ENCODE peak calls at places on chromosomes 16 and 17, in six cellular contexts. One of them, this sample, is unnamed.

GRCh38 chr16:58503166-58503862 is 3.4 kb downstream of the NDRG4 start:
- DNase-seq in H1: no peak
- DNase-seq in fibroblast of the aortic adventitia: no peak
- DNase-seq in psoas muscle: no peak
- DNase-seq in neural crest cell: no peak
- DNase-seq in GM13976: peak
- DNase-seq in this sample: no peak

GRCh38 chr16:81445143-81445922 is 725 bp downstream of the CMIP start:
- DNase-seq in H1: peak
- DNase-seq in fibroblast of the aortic adventitia: no peak
- DNase-seq in psoas muscle: peak
- DNase-seq in neural crest cell: no peak
- DNase-seq in GM13976: peak
- DNase-seq in this sample: peak

GRCh38 chr17:7855643-7856080 is 796 bp downstream of the TMEM88 start:
- DNase-seq in H1: no peak
- DNase-seq in fibroblast of the aortic adventitia: no peak
- DNase-seq in psoas muscle: peak
- DNase-seq in neural crest cell: peak
- DNase-seq in GM13976: no peak
- DNase-seq in this sample: no peak

GRCh38 chr17:63333869-63334268 is 112.2 kb downstream of the CYB561 start:
- DNase-seq in H1: no peak
- DNase-seq in fibroblast of the aortic adventitia: no peak
- DNase-seq in psoas muscle: no peak
- DNase-seq in neural crest cell: no peak
- DNase-seq in GM13976: no peak
- DNase-seq in this sample: no peak

GRCh38 chr17:60598001-60598736 is 1.8 kb upstream of the PPM1D start:
- DNase-seq in H1: no peak
- DNase-seq in fibroblast of the aortic adventitia: no peak
- DNase-seq in psoas muscle: no peak
- DNase-seq in neural crest cell: no peak
- DNase-seq in GM13976: no peak
- DNase-seq in this sample: no peak

GRCh38 chr17:47811709-47812108 is 9.9 kb downstream of the OSBPL7 start:
- DNase-seq in H1: no peak
- DNase-seq in fibroblast of the aortic adventitia: no peak
- DNase-seq in psoas muscle: no peak
- DNase-seq in neural crest cell: no peak
- DNase-seq in GM13976: no peak
- DNase-seq in this sample: no peak

GRCh38 chr17:2631211-2631610 is 37.8 kb downstream of the PAFAH1B1 start:
- DNase-seq in H1: no peak
- DNase-seq in fibroblast of the aortic adventitia: no peak
- DNase-seq in psoas muscle: no peak
- DNase-seq in neural crest cell: no peak
- DNase-seq in GM13976: no peak
- DNase-seq in this sample: no peak

GRCh38 chr17:38415250-38416194 is 12.7 kb upstream of the ARHGAP23 start:
- DNase-seq in H1: peak
- DNase-seq in fibroblast of the aortic adventitia: peak
- DNase-seq in psoas muscle: peak
- DNase-seq in neural crest cell: peak
- DNase-seq in GM13976: peak
- DNase-seq in this sample: no peak

GRCh38 chr16:89315791-89316581 is 98.5 kb downstream of the ZNF778 start:
- DNase-seq in H1: no peak
- DNase-seq in fibroblast of the aortic adventitia: peak
- DNase-seq in psoas muscle: no peak
- DNase-seq in neural crest cell: no peak
- DNase-seq in GM13976: peak
- DNase-seq in this sample: no peak

GRCh38 chr17:15883617-15884111 is 61.3 kb upstream of the ADORA2B start:
- DNase-seq in H1: no peak
- DNase-seq in fibroblast of the aortic adventitia: peak
- DNase-seq in psoas muscle: no peak
- DNase-seq in neural crest cell: no peak
- DNase-seq in GM13976: no peak
- DNase-seq in this sample: no peak

GRCh38 chr16:4193920-4194319 is 48.0 kb downstream of the SRL start:
- DNase-seq in H1: no peak
- DNase-seq in fibroblast of the aortic adventitia: no peak
- DNase-seq in psoas muscle: no peak
- DNase-seq in neural crest cell: no peak
- DNase-seq in GM13976: no peak
- DNase-seq in this sample: no peak

GRCh38 chr17:64679710-64680216 is 17.7 kb upstream of the SMURF2 start:
- DNase-seq in H1: no peak
- DNase-seq in fibroblast of the aortic adventitia: peak
- DNase-seq in psoas muscle: peak
- DNase-seq in neural crest cell: no peak
- DNase-seq in GM13976: no peak
- DNase-seq in this sample: no peak

GRCh38 chr17:77649717-77650211 is 308.7 kb upstream of the TNRC6C start:
- DNase-seq in H1: no peak
- DNase-seq in fibroblast of the aortic adventitia: peak
- DNase-seq in psoas muscle: no peak
- DNase-seq in neural crest cell: no peak
- DNase-seq in GM13976: no peak
- DNase-seq in this sample: no peak

GRCh38 chr16:80462902-80463301 is 77.9 kb upstream of the DYNLRB2 start:
- DNase-seq in H1: no peak
- DNase-seq in fibroblast of the aortic adventitia: no peak
- DNase-seq in psoas muscle: no peak
- DNase-seq in neural crest cell: no peak
- DNase-seq in GM13976: no peak
- DNase-seq in this sample: no peak

GRCh38 chr16:58025351-58026138 is at the start of gene MMP15:
- DNase-seq in H1: peak
- DNase-seq in fibroblast of the aortic adventitia: peak
- DNase-seq in psoas muscle: peak
- DNase-seq in neural crest cell: peak
- DNase-seq in GM13976: peak
- DNase-seq in this sample: peak

GRCh38 chr17:74861554-74862107 is 1.9 kb upstream of the GRIN2C start:
- DNase-seq in H1: peak
- DNase-seq in fibroblast of the aortic adventitia: no peak
- DNase-seq in psoas muscle: no peak
- DNase-seq in neural crest cell: no peak
- DNase-seq in GM13976: no peak
- DNase-seq in this sample: no peak

GRCh38 chr17:1762906-1763829 is 1.3 kb downstream of the SERPINF1 start:
- DNase-seq in H1: peak
- DNase-seq in fibroblast of the aortic adventitia: peak
- DNase-seq in psoas muscle: peak
- DNase-seq in neural crest cell: no peak
- DNase-seq in GM13976: no peak
- DNase-seq in this sample: no peak

GRCh38 chr17:9646556-9646905 is 1.2 kb downstream of the USP43 start:
- DNase-seq in H1: no peak
- DNase-seq in fibroblast of the aortic adventitia: no peak
- DNase-seq in psoas muscle: no peak
- DNase-seq in neural crest cell: no peak
- DNase-seq in GM13976: no peak
- DNase-seq in this sample: no peak

GRCh38 chr16:2511128-2511785 is 2.5 kb upstream of the ATP6V0C start:
- DNase-seq in H1: no peak
- DNase-seq in fibroblast of the aortic adventitia: peak
- DNase-seq in psoas muscle: peak
- DNase-seq in neural crest cell: no peak
- DNase-seq in GM13976: no peak
- DNase-seq in this sample: no peak

GRCh38 chr17:29591737-29592624 is 951 bp upstream of the ANKRD13B start:
- DNase-seq in H1: peak
- DNase-seq in fibroblast of the aortic adventitia: no peak
- DNase-seq in psoas muscle: peak
- DNase-seq in neural crest cell: peak
- DNase-seq in GM13976: peak
- DNase-seq in this sample: peak

GRCh38 chr17:70865993-70866804 is 696.9 kb downstream of the KCNJ2 start:
- DNase-seq in H1: no peak
- DNase-seq in fibroblast of the aortic adventitia: no peak
- DNase-seq in psoas muscle: no peak
- DNase-seq in neural crest cell: no peak
- DNase-seq in GM13976: no peak
- DNase-seq in this sample: no peak

GRCh38 chr16:75096730-75097129 is 19.9 kb downstream of the LDHD start:
- DNase-seq in H1: peak
- DNase-seq in fibroblast of the aortic adventitia: peak
- DNase-seq in psoas muscle: no peak
- DNase-seq in neural crest cell: no peak
- DNase-seq in GM13976: no peak
- DNase-seq in this sample: no peak
- TF ChIP-seq CTCF in H1: peak
- TF ChIP-seq CTCF in fibroblast of the aortic adventitia: peak
- TF ChIP-seq CTCF in psoas muscle: peak
- TF ChIP-seq CTCF in neural crest cell: peak
- TF ChIP-seq CTCF in GM13976: no peak
- TF ChIP-seq CTCF in this sample: peak

GRCh38 chr16:85027968-85028637 is 508 bp downstream of the KIAA0513 start:
- DNase-seq in H1: no peak
- DNase-seq in fibroblast of the aortic adventitia: no peak
- DNase-seq in psoas muscle: no peak
- DNase-seq in neural crest cell: no peak
- DNase-seq in GM13976: peak
- DNase-seq in this sample: no peak
- TF ChIP-seq CTCF in H1: no peak
- TF ChIP-seq CTCF in fibroblast of the aortic adventitia: no peak
- TF ChIP-seq CTCF in psoas muscle: peak
- TF ChIP-seq CTCF in neural crest cell: peak
- TF ChIP-seq CTCF in GM13976: peak
- TF ChIP-seq CTCF in this sample: peak

DNA sequence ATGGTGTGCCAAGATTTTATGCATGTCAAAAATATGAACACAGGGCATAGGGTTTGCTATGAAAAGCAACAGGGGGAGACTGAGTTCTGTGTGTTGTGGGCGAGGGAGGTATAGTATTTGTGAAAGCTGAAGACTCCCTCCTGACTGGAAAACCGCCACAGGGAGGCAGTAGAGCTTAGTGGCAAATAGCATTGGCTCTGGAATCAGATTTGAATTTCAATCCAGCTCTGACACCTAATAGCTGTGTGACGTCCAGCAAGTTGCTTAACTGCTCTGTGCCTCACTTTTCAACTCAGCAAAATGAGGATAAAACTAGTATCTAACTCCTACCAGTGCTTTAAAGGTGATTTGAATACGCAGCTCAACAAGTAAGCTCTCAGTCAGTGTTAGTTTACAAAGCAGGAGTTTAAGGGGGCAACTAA is 22.0 kb downstream of the KPNA2 start:
- DNase-seq in H1: no peak
- DNase-seq in fibroblast of the aortic adventitia: peak
- DNase-seq in psoas muscle: no peak
- DNase-seq in neural crest cell: no peak
- DNase-seq in GM13976: no peak
- DNase-seq in this sample: no peak
- TF ChIP-seq CTCF in H1: peak
- TF ChIP-seq CTCF in fibroblast of the aortic adventitia: peak
- TF ChIP-seq CTCF in psoas muscle: peak
- TF ChIP-seq CTCF in neural crest cell: peak
- TF ChIP-seq CTCF in GM13976: peak
- TF ChIP-seq CTCF in this sample: peak

GRCh38 chr16:67944690-67945391 is 921 bp upstream of the LCAT start:
- DNase-seq in H1: no peak
- DNase-seq in fibroblast of the aortic adventitia: no peak
- DNase-seq in psoas muscle: no peak
- DNase-seq in neural crest cell: no peak
- DNase-seq in GM13976: no peak
- DNase-seq in this sample: no peak

GRCh38 chr16:67943256-67943618 is 683 bp downstream of the LCAT start:
- DNase-seq in H1: no peak
- DNase-seq in fibroblast of the aortic adventitia: no peak
- DNase-seq in psoas muscle: no peak
- DNase-seq in neural crest cell: no peak
- DNase-seq in GM13976: no peak
- DNase-seq in this sample: no peak

GRCh38 chr16:67942510-67943255 is 1.2 kb downstream of the LCAT start:
- DNase-seq in H1: no peak
- DNase-seq in fibroblast of the aortic adventitia: no peak
- DNase-seq in psoas muscle: no peak
- DNase-seq in neural crest cell: no peak
- DNase-seq in GM13976: no peak
- DNase-seq in this sample: no peak

GRCh38 chr16:67945392-67945933 is 1.5 kb upstream of the LCAT start:
- DNase-seq in H1: no peak
- DNase-seq in fibroblast of the aortic adventitia: no peak
- DNase-seq in psoas muscle: no peak
- DNase-seq in neural crest cell: no peak
- DNase-seq in GM13976: no peak
- DNase-seq in this sample: no peak

DNA sequence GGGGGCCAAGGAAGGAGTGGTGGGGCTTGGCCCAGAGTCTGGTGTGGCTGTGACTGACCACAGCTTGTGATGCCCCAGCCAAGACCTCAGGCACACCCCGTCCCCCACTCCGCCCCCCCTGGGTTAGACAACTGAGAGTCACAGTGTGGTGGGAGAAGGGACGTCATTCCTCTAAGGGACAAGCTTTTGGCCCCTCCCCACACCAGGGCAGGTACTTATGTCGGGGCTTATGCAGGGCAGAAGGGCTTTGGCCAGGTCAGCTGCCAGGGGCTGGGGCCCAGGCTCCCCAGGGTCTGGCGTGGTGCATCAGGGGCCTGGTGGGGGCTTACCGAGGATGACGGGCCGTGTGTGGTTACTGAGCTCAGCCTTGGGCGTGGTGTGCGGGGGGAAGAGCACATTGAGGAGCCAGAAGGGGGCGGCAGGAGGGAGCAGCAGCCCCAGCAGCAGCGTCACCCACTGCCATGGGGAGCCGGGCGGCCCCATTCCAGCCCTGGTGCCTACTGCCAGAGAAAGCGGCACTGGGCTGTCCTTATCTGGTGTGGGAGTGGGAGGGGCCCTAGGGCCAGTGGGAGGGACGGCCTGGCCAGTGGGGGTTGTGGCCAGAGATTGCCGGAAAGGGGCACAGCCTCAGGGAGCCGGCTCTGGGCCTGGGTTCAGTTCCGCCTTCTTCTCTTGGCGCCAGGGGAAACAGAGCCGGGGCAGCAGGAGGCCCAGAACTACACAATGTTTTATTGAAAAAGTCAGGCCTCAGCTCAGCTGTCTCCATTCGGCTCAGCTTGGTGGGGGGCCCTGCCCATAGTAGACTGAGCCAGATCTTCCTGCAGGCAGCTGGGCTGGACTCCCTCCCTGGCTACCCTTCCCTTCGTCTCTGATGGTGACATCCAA is at the start of gene LCAT:
- DNase-seq in H1: no peak
- DNase-seq in fibroblast of the aortic adventitia: peak
- DNase-seq in psoas muscle: peak
- DNase-seq in neural crest cell: no peak
- DNase-seq in GM13976: no peak
- DNase-seq in this sample: no peak
- TF ChIP-seq CTCF in H1: peak
- TF ChIP-seq CTCF in fibroblast of the aortic adventitia: no peak
- TF ChIP-seq CTCF in psoas muscle: no peak
- TF ChIP-seq CTCF in neural crest cell: no peak
- TF ChIP-seq CTCF in GM13976: no peak
- TF ChIP-seq CTCF in this sample: no peak

GRCh38 chr17:66200685-66201092 is 8.8 kb upstream of the CEP112 start:
- DNase-seq in H1: peak
- DNase-seq in fibroblast of the aortic adventitia: peak
- DNase-seq in psoas muscle: no peak
- DNase-seq in neural crest cell: peak
- DNase-seq in GM13976: no peak
- DNase-seq in this sample: peak
- TF ChIP-seq CTCF in H1: peak
- TF ChIP-seq CTCF in fibroblast of the aortic adventitia: peak
- TF ChIP-seq CTCF in psoas muscle: peak
- TF ChIP-seq CTCF in neural crest cell: peak
- TF ChIP-seq CTCF in GM13976: no peak
- TF ChIP-seq CTCF in this sample: peak

GRCh38 chr16:85056211-85056748 is 28.7 kb downstream of the KIAA0513 start:
- DNase-seq in H1: no peak
- DNase-seq in fibroblast of the aortic adventitia: peak
- DNase-seq in psoas muscle: no peak
- DNase-seq in neural crest cell: no peak
- DNase-seq in GM13976: no peak
- DNase-seq in this sample: no peak
- TF ChIP-seq CTCF in H1: peak
- TF ChIP-seq CTCF in fibroblast of the aortic adventitia: peak
- TF ChIP-seq CTCF in psoas muscle: no peak
- TF ChIP-seq CTCF in neural crest cell: no peak
- TF ChIP-seq CTCF in GM13976: peak
- TF ChIP-seq CTCF in this sample: no peak

This sample was measured in progenitor cell of endocrine pancreas.